ENCODE peak calls at places on chromosomes 7 and 10, in six cellular contexts. One of them, this sample, is unnamed.

GRCh38 chr10:31320179-31320597 is 1.2 kb downstream of the ZEB1 start:
- DNase-seq in ureter: peak
- DNase-seq in G401: peak
- DNase-seq in stimulated activated CD4-positive, alpha-beta T cell treated with anti-CD3 and anti-CD28 coated beads, Interleukin-12 subunit alpha, Interleukin-12 subunit beta, amount 100 ng/mL, for 48 hours: peak
- DNase-seq in NCI-H345: peak
- DNase-seq in EL: peak
- DNase-seq in this sample: no peak

GRCh38 chr10:113959383-113959760 is 84.3 kb upstream of the ADRB1 start:
- DNase-seq in G401: no peak
- DNase-seq in EL: no peak
- DNase-seq in ureter: peak
- DNase-seq in NCI-H345: no peak
- DNase-seq in stimulated activated CD4-positive, alpha-beta T cell treated with anti-CD3 and anti-CD28 coated beads, Interleukin-12 subunit alpha, Interleukin-12 subunit beta, amount 100 ng/mL, for 48 hours: no peak
- DNase-seq in this sample: no peak

GRCh38 chr7:3260425-3260762 is 40.7 kb upstream of the SDK1 start:
- DNase-seq in ureter: no peak
- DNase-seq in NCI-H345: no peak
- DNase-seq in EL: no peak
- DNase-seq in G401: no peak
- DNase-seq in stimulated activated CD4-positive, alpha-beta T cell treated with anti-CD3 and anti-CD28 coated beads, Interleukin-12 subunit alpha, Interleukin-12 subunit beta, amount 100 ng/mL, for 48 hours: no peak
- DNase-seq in this sample: no peak

GRCh38 chr10:78405231-78405630 is 371.6 kb downstream of the RPS24 start:
- DNase-seq in G401: no peak
- DNase-seq in ureter: no peak
- DNase-seq in EL: peak
- DNase-seq in stimulated activated CD4-positive, alpha-beta T cell treated with anti-CD3 and anti-CD28 coated beads, Interleukin-12 subunit alpha, Interleukin-12 subunit beta, amount 100 ng/mL, for 48 hours: no peak
- DNase-seq in NCI-H345: no peak
- DNase-seq in this sample: no peak

GRCh38 chr7:100655908-100656674 is at the start of gene ACTL6B:
- DNase-seq in EL: peak
- DNase-seq in NCI-H345: peak
- DNase-seq in G401: peak
- DNase-seq in stimulated activated CD4-positive, alpha-beta T cell treated with anti-CD3 and anti-CD28 coated beads, Interleukin-12 subunit alpha, Interleukin-12 subunit beta, amount 100 ng/mL, for 48 hours: no peak
- DNase-seq in ureter: no peak
- DNase-seq in this sample: peak

GRCh38 chr10:132555648-132556575 is 18.3 kb downstream of the INPP5A start:
- DNase-seq in G401: no peak
- DNase-seq in ureter: no peak
- DNase-seq in NCI-H345: no peak
- DNase-seq in EL: no peak
- DNase-seq in stimulated activated CD4-positive, alpha-beta T cell treated with anti-CD3 and anti-CD28 coated beads, Interleukin-12 subunit alpha, Interleukin-12 subunit beta, amount 100 ng/mL, for 48 hours: no peak
- DNase-seq in this sample: no peak

GRCh38 chr7:82250598-82250997 is 193.0 kb downstream of the CACNA2D1 start:
- DNase-seq in stimulated activated CD4-positive, alpha-beta T cell treated with anti-CD3 and anti-CD28 coated beads, Interleukin-12 subunit alpha, Interleukin-12 subunit beta, amount 100 ng/mL, for 48 hours: no peak
- DNase-seq in ureter: no peak
- DNase-seq in EL: no peak
- DNase-seq in NCI-H345: no peak
- DNase-seq in G401: no peak
- DNase-seq in this sample: no peak

GRCh38 chr7:68722044-68722443 is 876.2 kb upstream of the AUTS2 start:
- DNase-seq in EL: no peak
- DNase-seq in G401: no peak
- DNase-seq in NCI-H345: peak
- DNase-seq in stimulated activated CD4-positive, alpha-beta T cell treated with anti-CD3 and anti-CD28 coated beads, Interleukin-12 subunit alpha, Interleukin-12 subunit beta, amount 100 ng/mL, for 48 hours: no peak
- DNase-seq in ureter: no peak
- DNase-seq in this sample: no peak

GRCh38 chr10:48639646-48640045 is 34.8 kb upstream of the ARHGAP22 start:
- DNase-seq in G401: no peak
- DNase-seq in ureter: no peak
- DNase-seq in NCI-H345: no peak
- DNase-seq in EL: no peak
- DNase-seq in stimulated activated CD4-positive, alpha-beta T cell treated with anti-CD3 and anti-CD28 coated beads, Interleukin-12 subunit alpha, Interleukin-12 subunit beta, amount 100 ng/mL, for 48 hours: no peak
- DNase-seq in this sample: no peak

GRCh38 chr10:31759124-31759798 is 169.4 kb downstream of the ARHGAP12 start:
- DNase-seq in ureter: no peak
- DNase-seq in EL: no peak
- DNase-seq in G401: peak
- DNase-seq in NCI-H345: peak
- DNase-seq in stimulated activated CD4-positive, alpha-beta T cell treated with anti-CD3 and anti-CD28 coated beads, Interleukin-12 subunit alpha, Interleukin-12 subunit beta, amount 100 ng/mL, for 48 hours: peak
- DNase-seq in this sample: peak

This sample was measured in NCI-H748 treated with DMSO at 0.1 percent for 48 hours.